ENCODE peak calls at places on chromosome 17, in five cellular contexts. H is PC-3; E is CD8-positive, alpha-beta memory T cell; D is left lung; U is H9. P is an unnamed sample. For H3K4me1, the result is how much of the 10 kb centered on the place peaks cover.

GRCh38 chr17:9371019-9371418 is 204.6 kb downstream of the STX8 start:
- DNase-seq in H (peak), D (no peak), U (no peak), E (no peak), P (peak)

GRCh38 chr17:38528101-38528500 is 77.7 kb downstream of the SRCIN1 start:
- DNase-seq in H (peak), E (no peak), D (no peak), U (no peak), P (no peak)

GRCh38 chr17:9725575-9725974 is 65.8 kb downstream of the DHRS7C start:
- DNase-seq in D (no peak), H (no peak), E (no peak), U (no peak), P (no peak)

GRCh38 chr17:57586099-57586702 is 158.9 kb downstream of the CCDC182 start:
- DNase-seq in H (no peak), U (no peak), E (no peak), D (no peak), P (no peak)

GRCh38 chr17:44607836-44608690 is 48.2 kb upstream of the MEIOC start:
- DNase-seq in U (peak), H (no peak), D (no peak), E (no peak), P (no peak)

GRCh38 chr17:7548585-7549400 is at the start of gene TNFSF12:
- DNase-seq in E (peak), H (peak), U (peak), D (peak), P (no peak)

GRCh38 chr17:65666869-65667268 is 105.4 kb upstream of the AXIN2 start:
- DNase-seq in U (no peak), E (no peak), D (no peak), H (no peak), P (no peak)

GRCh38 chr17:61219460-61219859 is 180.2 kb upstream of the TBX2 start:
- DNase-seq in H (no peak), E (no peak), U (no peak), D (no peak), P (no peak)

GRCh38 chr17:43940630-43941029 is 1.6 kb downstream of the PPY start:
- DNase-seq in U (peak), D (no peak), E (no peak), H (peak), P (no peak)

GRCh38 chr17:82384730-82385429 is 13.3 kb downstream of the UTS2R start:
- DNase-seq in E (no peak), D (no peak), U (peak), H (peak), P (peak)

GRCh38 chr17:38915639-38915995 is 9.8 kb upstream of the LASP1NB start:
- DNase-seq in U (no peak), E (no peak), D (no peak), H (no peak), P (no peak)

GRCh38 chr17:31561469-31562412 is 170.3 kb downstream of the RAB11FIP4 start:
- DNase-seq in D (no peak), H (peak), E (no peak), U (no peak), P (no peak)

GRCh38 chr17:49729074-49729473 is 21.3 kb upstream of the SLC35B1 start:
- DNase-seq in U (no peak), H (no peak), E (no peak), D (no peak), P (no peak)
- H3K4me1 ChIP-seq in U (under half), H (under half), E (under half), D (under half), P (under half)

GRCh38 chr17:79091373-79091670 is 16.7 kb downstream of the ENGASE start:
- DNase-seq in U (no peak), D (no peak), E (no peak), H (no peak), P (no peak)

GRCh38 chr17:79092567-79092966 is 17.9 kb downstream of the ENGASE start:
- DNase-seq in U (no peak), H (no peak), D (no peak), E (no peak), P (no peak)

GRCh38 chr17:79093270-79093669 is 18.6 kb downstream of the ENGASE start:
- DNase-seq in E (no peak), D (no peak), H (peak), U (no peak), P (no peak)

GRCh38 chr17:79095345-79096055 is 20.9 kb downstream of the ENGASE start:
- DNase-seq in U (no peak), D (no peak), E (no peak), H (peak), P (no peak)

DNA sequence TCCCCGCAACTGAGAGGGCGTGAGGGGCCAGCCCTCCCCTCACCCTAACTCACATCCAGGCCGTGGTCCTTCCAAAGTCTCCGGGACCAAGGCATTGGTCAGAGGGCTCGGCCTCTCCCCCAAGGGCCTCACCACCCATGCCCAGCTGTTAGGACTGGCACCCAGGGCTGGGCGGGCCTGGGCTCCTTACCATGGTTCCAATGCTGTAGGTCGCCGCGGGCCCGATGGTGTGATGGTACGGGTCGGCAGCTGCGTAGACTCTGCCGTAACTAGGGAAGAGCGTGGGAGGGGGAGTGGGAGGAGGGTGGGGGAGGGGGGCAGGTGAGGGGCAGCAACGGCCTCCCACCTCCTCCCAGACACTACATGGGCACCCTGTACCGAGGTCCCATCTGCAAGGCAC is 19.6 kb downstream of the ENGASE start:
- DNase-seq in U (no peak), E (no peak), H (no peak), D (no peak), P (no peak)
- H3K4me1 ChIP-seq in U (under half), E (under half), H (under half), D (under half), P (under half)

GRCh38 chr17:40070895-40071719 is 8.3 kb downstream of the THRA start:
- DNase-seq in U (peak), E (no peak), D (peak), H (no peak), P (no peak)
- H3K4me1 ChIP-seq in U (under half), E (half or more), D (half or more), H (under half), P (half or more)

GRCh38 chr17:12522336-12522735 is 143.4 kb upstream of the MYOCD start:
- DNase-seq in D (no peak), U (no peak), H (no peak), E (no peak), P (no peak)
- H3K4me1 ChIP-seq in D (under half), U (under half), H (under half), E (under half), P (under half)

GRCh38 chr17:64225410-64225809 is 37.6 kb downstream of the TEX2 start:
- DNase-seq in H (no peak), D (no peak), E (no peak), U (no peak), P (no peak)
- H3K4me1 ChIP-seq in H (under half), D (under half), E (under half), U (under half), P (under half)

GRCh38 chr17:252456-252855 is 71.0 kb upstream of the DOC2B start:
- DNase-seq in E (no peak), D (peak), U (no peak), H (no peak), P (no peak)
- H3K4me1 ChIP-seq in E (under half), D (under half), U (under half), H (under half), P (under half)

DNA sequence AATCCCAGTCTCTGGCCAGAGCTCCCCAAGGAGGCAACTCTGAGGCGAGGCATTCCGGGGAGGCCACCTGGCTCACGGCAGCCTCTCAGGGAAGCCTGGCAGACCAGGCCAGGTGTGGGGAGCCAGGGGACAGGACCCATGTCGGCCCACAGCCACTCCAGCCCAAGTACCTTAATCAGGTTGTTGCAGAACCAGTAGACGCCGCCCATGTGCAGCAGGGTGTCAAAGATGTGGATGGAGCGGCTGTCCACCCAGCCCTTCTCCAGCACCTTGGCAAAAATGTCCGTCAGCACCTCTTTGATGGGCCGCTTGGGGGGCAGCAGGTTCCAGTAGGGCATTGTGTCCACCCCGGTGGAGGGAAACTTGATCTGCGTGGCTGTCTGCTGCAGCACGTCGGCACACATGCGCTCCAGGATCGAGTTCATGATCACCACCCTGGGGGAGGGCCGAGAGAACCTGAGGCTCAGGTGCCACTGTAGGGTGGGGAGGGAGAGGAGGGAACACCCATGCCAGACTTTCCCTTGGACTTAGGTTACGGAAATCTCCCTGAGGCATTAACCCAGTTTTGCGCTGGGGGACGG is 7.8 kb downstream of the CSF3 start:
- DNase-seq in E (no peak), H (peak), D (peak), U (no peak), P (no peak)
- H3K4me1 ChIP-seq in E (under half), H (half or more), D (under half), U (under half), P (half or more)

GRCh38 chr17:78924481-78925151 is 571 bp downstream of the TIMP2 start:
- DNase-seq in U (peak), H (peak), D (no peak), E (no peak), P (no peak)

GRCh38 chr17:78925662-78926555 is 722 bp upstream of the TIMP2 start:
- DNase-seq in D (peak), H (no peak), E (no peak), U (peak), P (no peak)

GRCh38 chr17:78925234-78925633 is at the start of gene TIMP2:
- DNase-seq in H (peak), D (peak), U (peak), E (peak), P (no peak)

GRCh38 chr17:78922876-78923498 is 2.2 kb downstream of the TIMP2 start:
- DNase-seq in D (no peak), H (no peak), U (peak), E (no peak), P (no peak)

GRCh38 chr17:78923660-78924453 is 1.3 kb downstream of the TIMP2 start:
- DNase-seq in H (peak), E (peak), U (peak), D (peak), P (no peak)
- H3K4me1 ChIP-seq in H (under half), E (under half), U (under half), D (under half), P (under half)